ENCODE peak calls at places on chromosome 13, in nine cellular contexts. One of them, this sample, is unnamed.

GRCh38 chr13:99690426-99691189 is 189.3 kb downstream of the TM9SF2 start:
- DNase-seq in mesendoderm: peak
- DNase-seq in PC-3: no peak
- DNase-seq in MCF 10A: no peak
- DNase-seq in HT-29: no peak
- DNase-seq in T1000: no peak
- DNase-seq in Peyer's patch: no peak
- DNase-seq in left ventricle myocardium superior: no peak
- DNase-seq in amygdala: no peak
- DNase-seq in this sample: no peak

GRCh38 chr13:70905035-70905434 is 796.8 kb upstream of the KLHL1 start:
- DNase-seq in mesendoderm: no peak
- DNase-seq in PC-3: no peak
- DNase-seq in MCF 10A: no peak
- DNase-seq in HT-29: no peak
- DNase-seq in T1000: no peak
- DNase-seq in Peyer's patch: no peak
- DNase-seq in left ventricle myocardium superior: no peak
- DNase-seq in amygdala: no peak
- DNase-seq in this sample: no peak

GRCh38 chr13:72168126-72168525 is 301.1 kb upstream of the DACH1 start:
- DNase-seq in mesendoderm: peak
- DNase-seq in PC-3: no peak
- DNase-seq in MCF 10A: no peak
- DNase-seq in HT-29: no peak
- DNase-seq in T1000: no peak
- DNase-seq in Peyer's patch: no peak
- DNase-seq in left ventricle myocardium superior: no peak
- DNase-seq in amygdala: no peak
- DNase-seq in this sample: no peak

GRCh38 chr13:31245974-31246373 is 46.2 kb downstream of the B3GLCT start:
- DNase-seq in mesendoderm: no peak
- DNase-seq in PC-3: no peak
- DNase-seq in MCF 10A: no peak
- DNase-seq in HT-29: no peak
- DNase-seq in T1000: no peak
- DNase-seq in Peyer's patch: no peak
- DNase-seq in left ventricle myocardium superior: no peak
- DNase-seq in amygdala: no peak
- DNase-seq in this sample: no peak

GRCh38 chr13:84405286-84405685 is 523.0 kb upstream of the SLITRK1 start:
- DNase-seq in mesendoderm: no peak
- DNase-seq in PC-3: no peak
- DNase-seq in MCF 10A: no peak
- DNase-seq in HT-29: no peak
- DNase-seq in T1000: no peak
- DNase-seq in Peyer's patch: no peak
- DNase-seq in left ventricle myocardium superior: no peak
- DNase-seq in amygdala: no peak
- DNase-seq in this sample: no peak

GRCh38 chr13:39577833-39578232 is 25.2 kb downstream of the LHFPL6 start:
- DNase-seq in mesendoderm: no peak
- DNase-seq in PC-3: no peak
- DNase-seq in MCF 10A: no peak
- DNase-seq in HT-29: no peak
- DNase-seq in T1000: no peak
- DNase-seq in Peyer's patch: no peak
- DNase-seq in left ventricle myocardium superior: no peak
- DNase-seq in amygdala: no peak
- DNase-seq in this sample: no peak

GRCh38 chr13:46934749-46935148 is 37.9 kb upstream of the HTR2A start:
- DNase-seq in mesendoderm: peak
- DNase-seq in PC-3: no peak
- DNase-seq in MCF 10A: peak
- DNase-seq in HT-29: no peak
- DNase-seq in T1000: no peak
- DNase-seq in Peyer's patch: no peak
- DNase-seq in left ventricle myocardium superior: no peak
- DNase-seq in amygdala: no peak
- DNase-seq in this sample: no peak

GRCh38 chr13:31947105-31947504 is 84.5 kb upstream of the FRY start:
- DNase-seq in mesendoderm: peak
- DNase-seq in PC-3: no peak
- DNase-seq in MCF 10A: peak
- DNase-seq in HT-29: peak
- DNase-seq in T1000: no peak
- DNase-seq in Peyer's patch: no peak
- DNase-seq in left ventricle myocardium superior: no peak
- DNase-seq in amygdala: no peak
- DNase-seq in this sample: no peak

GRCh38 chr13:107271226-107271625 is 703.3 kb upstream of the ARGLU1 start:
- DNase-seq in mesendoderm: peak
- DNase-seq in PC-3: peak
- DNase-seq in MCF 10A: peak
- DNase-seq in HT-29: no peak
- DNase-seq in T1000: no peak
- DNase-seq in Peyer's patch: no peak
- DNase-seq in left ventricle myocardium superior: no peak
- DNase-seq in amygdala: no peak
- DNase-seq in this sample: no peak

GRCh38 chr13:40490086-40490723 is 176.2 kb downstream of the FOXO1 start:
- DNase-seq in mesendoderm: no peak
- DNase-seq in PC-3: no peak
- DNase-seq in MCF 10A: peak
- DNase-seq in HT-29: peak
- DNase-seq in T1000: no peak
- DNase-seq in Peyer's patch: peak
- DNase-seq in left ventricle myocardium superior: no peak
- DNase-seq in amygdala: no peak
- DNase-seq in this sample: no peak

GRCh38 chr13:28147489-28147888 is 9.1 kb downstream of the PAN3 start:
- DNase-seq in mesendoderm: no peak
- DNase-seq in PC-3: peak
- DNase-seq in MCF 10A: no peak
- DNase-seq in HT-29: no peak
- DNase-seq in T1000: no peak
- DNase-seq in Peyer's patch: no peak
- DNase-seq in left ventricle myocardium superior: no peak
- DNase-seq in amygdala: no peak
- DNase-seq in this sample: no peak

GRCh38 chr13:99322297-99323103 is 15.3 kb upstream of the GPR183 start:
- DNase-seq in mesendoderm: peak
- DNase-seq in PC-3: peak
- DNase-seq in MCF 10A: peak
- DNase-seq in HT-29: no peak
- DNase-seq in T1000: no peak
- DNase-seq in Peyer's patch: no peak
- DNase-seq in left ventricle myocardium superior: no peak
- DNase-seq in amygdala: no peak
- DNase-seq in this sample: no peak

GRCh38 chr13:30696278-30697176 is 38.8 kb upstream of the ALOX5AP start:
- DNase-seq in mesendoderm: peak
- DNase-seq in PC-3: no peak
- DNase-seq in MCF 10A: no peak
- DNase-seq in HT-29: no peak
- DNase-seq in T1000: no peak
- DNase-seq in Peyer's patch: peak
- DNase-seq in left ventricle myocardium superior: peak
- DNase-seq in amygdala: peak
- DNase-seq in this sample: peak

GRCh38 chr13:23696610-23697009 is 126.4 kb downstream of the TNFRSF19 start:
- DNase-seq in mesendoderm: peak
- DNase-seq in PC-3: no peak
- DNase-seq in MCF 10A: no peak
- DNase-seq in HT-29: no peak
- DNase-seq in T1000: no peak
- DNase-seq in Peyer's patch: no peak
- DNase-seq in left ventricle myocardium superior: no peak
- DNase-seq in amygdala: no peak
- DNase-seq in this sample: no peak

GRCh38 chr13:53782400-53783030 is 753.9 kb downstream of the OLFM4 start:
- DNase-seq in mesendoderm: peak
- DNase-seq in PC-3: peak
- DNase-seq in MCF 10A: peak
- DNase-seq in HT-29: peak
- DNase-seq in T1000: no peak
- DNase-seq in Peyer's patch: no peak
- DNase-seq in left ventricle myocardium superior: no peak
- DNase-seq in amygdala: no peak
- DNase-seq in this sample: no peak

GRCh38 chr13:86909318-86909717 is 761.9 kb upstream of the SLITRK5 start:
- DNase-seq in mesendoderm: no peak
- DNase-seq in PC-3: no peak
- DNase-seq in MCF 10A: no peak
- DNase-seq in HT-29: no peak
- DNase-seq in T1000: no peak
- DNase-seq in Peyer's patch: peak
- DNase-seq in left ventricle myocardium superior: no peak
- DNase-seq in amygdala: no peak
- DNase-seq in this sample: no peak

GRCh38 chr13:42328672-42329071 is 56.7 kb downstream of the AKAP11 start:
- DNase-seq in mesendoderm: no peak
- DNase-seq in PC-3: no peak
- DNase-seq in MCF 10A: no peak
- DNase-seq in HT-29: no peak
- DNase-seq in T1000: no peak
- DNase-seq in Peyer's patch: no peak
- DNase-seq in left ventricle myocardium superior: no peak
- DNase-seq in amygdala: no peak
- DNase-seq in this sample: no peak

GRCh38 chr13:24671367-24672117 is 8.7 kb upstream of the ATP12A start:
- DNase-seq in mesendoderm: peak
- DNase-seq in PC-3: peak
- DNase-seq in MCF 10A: peak
- DNase-seq in HT-29: peak
- DNase-seq in T1000: no peak
- DNase-seq in Peyer's patch: peak
- DNase-seq in left ventricle myocardium superior: no peak
- DNase-seq in amygdala: no peak
- DNase-seq in this sample: no peak

GRCh38 chr13:114082849-114083645 is 49.4 kb downstream of the RASA3 start:
- DNase-seq in mesendoderm: no peak
- DNase-seq in PC-3: no peak
- DNase-seq in MCF 10A: no peak
- DNase-seq in HT-29: no peak
- DNase-seq in T1000: no peak
- DNase-seq in Peyer's patch: no peak
- DNase-seq in left ventricle myocardium superior: no peak
- DNase-seq in amygdala: no peak
- DNase-seq in this sample: no peak

GRCh38 chr13:44026194-44026593 is 146.5 kb downstream of the LACC1 start:
- DNase-seq in mesendoderm: no peak
- DNase-seq in PC-3: no peak
- DNase-seq in MCF 10A: no peak
- DNase-seq in HT-29: no peak
- DNase-seq in T1000: no peak
- DNase-seq in Peyer's patch: no peak
- DNase-seq in left ventricle myocardium superior: no peak
- DNase-seq in amygdala: no peak
- DNase-seq in this sample: no peak

GRCh38 chr13:25085125-25085742 is 10.7 kb upstream of the PABPC3 start:
- DNase-seq in mesendoderm: peak
- DNase-seq in PC-3: peak
- DNase-seq in MCF 10A: peak
- DNase-seq in HT-29: peak
- DNase-seq in T1000: no peak
- DNase-seq in Peyer's patch: no peak
- DNase-seq in left ventricle myocardium superior: no peak
- DNase-seq in amygdala: peak
- DNase-seq in this sample: no peak

GRCh38 chr13:75481176-75482069 is 546 bp downstream of the TBC1D4 start:
- DNase-seq in mesendoderm: peak
- DNase-seq in PC-3: peak
- DNase-seq in MCF 10A: peak
- DNase-seq in HT-29: peak
- DNase-seq in T1000: no peak
- DNase-seq in Peyer's patch: peak
- DNase-seq in left ventricle myocardium superior: peak
- DNase-seq in amygdala: peak
- DNase-seq in this sample: peak

GRCh38 chr13:97938701-97939475 is 14.6 kb upstream of the IPO5 start:
- DNase-seq in mesendoderm: no peak
- DNase-seq in PC-3: no peak
- DNase-seq in MCF 10A: no peak
- DNase-seq in HT-29: no peak
- DNase-seq in T1000: no peak
- DNase-seq in Peyer's patch: no peak
- DNase-seq in left ventricle myocardium superior: no peak
- DNase-seq in amygdala: no peak
- DNase-seq in this sample: no peak

GRCh38 chr13:103799028-103799427 is 732.8 kb upstream of the SLC10A2 start:
- DNase-seq in mesendoderm: no peak
- DNase-seq in PC-3: peak
- DNase-seq in MCF 10A: no peak
- DNase-seq in HT-29: peak
- DNase-seq in T1000: no peak
- DNase-seq in Peyer's patch: no peak
- DNase-seq in left ventricle myocardium superior: no peak
- DNase-seq in amygdala: no peak
- DNase-seq in this sample: no peak

GRCh38 chr13:45295536-45295935 is 45.4 kb downstream of the TPT1 start:
- DNase-seq in mesendoderm: no peak
- DNase-seq in PC-3: no peak
- DNase-seq in MCF 10A: no peak
- DNase-seq in HT-29: no peak
- DNase-seq in T1000: no peak
- DNase-seq in Peyer's patch: no peak
- DNase-seq in left ventricle myocardium superior: no peak
- DNase-seq in amygdala: no peak
- DNase-seq in this sample: no peak

GRCh38 chr13:33971305-33971819 is 153.4 kb downstream of the RFC3 start:
- DNase-seq in mesendoderm: no peak
- DNase-seq in PC-3: peak
- DNase-seq in MCF 10A: no peak
- DNase-seq in HT-29: no peak
- DNase-seq in T1000: no peak
- DNase-seq in Peyer's patch: no peak
- DNase-seq in left ventricle myocardium superior: no peak
- DNase-seq in amygdala: no peak
- DNase-seq in this sample: no peak

GRCh38 chr13:113096052-113096744 is 9.4 kb upstream of the F7 start:
- DNase-seq in mesendoderm: no peak
- DNase-seq in PC-3: no peak
- DNase-seq in MCF 10A: no peak
- DNase-seq in HT-29: no peak
- DNase-seq in T1000: no peak
- DNase-seq in Peyer's patch: no peak
- DNase-seq in left ventricle myocardium superior: peak
- DNase-seq in amygdala: no peak
- DNase-seq in this sample: no peak

GRCh38 chr13:71873418-71874276 is 6.6 kb upstream of the DACH1 start:
- DNase-seq in mesendoderm: no peak
- DNase-seq in PC-3: no peak
- DNase-seq in MCF 10A: no peak
- DNase-seq in HT-29: no peak
- DNase-seq in T1000: no peak
- DNase-seq in Peyer's patch: no peak
- DNase-seq in left ventricle myocardium superior: no peak
- DNase-seq in amygdala: no peak
- DNase-seq in this sample: no peak

GRCh38 chr13:53200498-53201453 is 172.2 kb downstream of the OLFM4 start:
- DNase-seq in mesendoderm: peak
- DNase-seq in PC-3: no peak
- DNase-seq in MCF 10A: no peak
- DNase-seq in HT-29: no peak
- DNase-seq in T1000: no peak
- DNase-seq in Peyer's patch: peak
- DNase-seq in left ventricle myocardium superior: peak
- DNase-seq in amygdala: peak
- DNase-seq in this sample: peak

GRCh38 chr13:106182404-106182803 is 353.1 kb downstream of the EFNB2 start:
- DNase-seq in mesendoderm: peak
- DNase-seq in PC-3: peak
- DNase-seq in MCF 10A: peak
- DNase-seq in HT-29: peak
- DNase-seq in T1000: no peak
- DNase-seq in Peyer's patch: no peak
- DNase-seq in left ventricle myocardium superior: no peak
- DNase-seq in amygdala: no peak
- DNase-seq in this sample: no peak

GRCh38 chr13:34627905-34628682 is 314.0 kb upstream of the NBEA start:
- DNase-seq in mesendoderm: no peak
- DNase-seq in PC-3: no peak
- DNase-seq in MCF 10A: no peak
- DNase-seq in HT-29: no peak
- DNase-seq in T1000: no peak
- DNase-seq in Peyer's patch: no peak
- DNase-seq in left ventricle myocardium superior: no peak
- DNase-seq in amygdala: no peak
- DNase-seq in this sample: no peak